ENCODE peak calls at places on chromosomes 13 and 19, in five cellular contexts. One of them, this sample, is unnamed.

GRCh38 chr19:1860133-1860775 is 3.1 kb downstream of the KLF16 start:
- DNase-seq in IMR-90: peak; percentile 81
- DNase-seq in A549: peak; percentile 79
- DNase-seq in GM12878: no peak
- DNase-seq in K562: peak; percentile 51
- DNase-seq in this sample: peak; percentile 92

GRCh38 chr19:3481241-3482090 is 1.1 kb upstream of the SMIM24 start:
- DNase-seq in IMR-90: no peak
- DNase-seq in A549: no peak
- DNase-seq in GM12878: no peak
- DNase-seq in K562: peak; percentile 43
- DNase-seq in this sample: peak; percentile 47

GRCh38 chr19:31533114-31533513 is 183.9 kb upstream of the TSHZ3 start:
- DNase-seq in IMR-90: no peak
- DNase-seq in A549: no peak
- DNase-seq in GM12878: no peak
- DNase-seq in K562: no peak
- DNase-seq in this sample: no peak

GRCh38 chr13:98839826-98840769 is 87.6 kb upstream of the SLC15A1 start:
- DNase-seq in IMR-90: peak; percentile 47
- DNase-seq in A549: peak; percentile 62
- DNase-seq in GM12878: no peak
- DNase-seq in K562: peak; percentile 41
- DNase-seq in this sample: peak; percentile 46

GRCh38 chr13:30156826-30157615 is 150.3 kb downstream of the KATNAL1 start:
- DNase-seq in IMR-90: no peak
- DNase-seq in A549: no peak
- DNase-seq in GM12878: no peak
- DNase-seq in K562: no peak
- DNase-seq in this sample: no peak

GRCh38 chr13:31998131-31998530 is 33.4 kb upstream of the FRY start:
- DNase-seq in IMR-90: no peak
- DNase-seq in A549: no peak
- DNase-seq in GM12878: no peak
- DNase-seq in K562: no peak
- DNase-seq in this sample: no peak

GRCh38 chr19:1264801-1265610 is 4.1 kb upstream of the CIRBP start:
- DNase-seq in IMR-90: peak; percentile 88
- DNase-seq in A549: peak; percentile 86
- DNase-seq in GM12878: no peak
- DNase-seq in K562: no peak
- DNase-seq in this sample: peak; percentile 84

GRCh38 chr19:10255358-10255757 is 3.3 kb downstream of the MRPL4 start:
- DNase-seq in IMR-90: no peak
- DNase-seq in A549: no peak
- DNase-seq in GM12878: no peak
- DNase-seq in K562: no peak
- DNase-seq in this sample: no peak

GRCh38 chr13:103100795-103101194 is 34.6 kb upstream of the SLC10A2 start:
- DNase-seq in IMR-90: no peak
- DNase-seq in A549: no peak
- DNase-seq in GM12878: no peak
- DNase-seq in K562: no peak
- DNase-seq in this sample: no peak

GRCh38 chr13:107185889-107186288 is 618.0 kb upstream of the ARGLU1 start:
- DNase-seq in IMR-90: peak; percentile 84
- DNase-seq in A549: no peak
- DNase-seq in GM12878: no peak
- DNase-seq in K562: no peak
- DNase-seq in this sample: no peak

GRCh38 chr13:31803327-31803726 is 64.0 kb downstream of the RXFP2 start:
- DNase-seq in IMR-90: no peak
- DNase-seq in A549: no peak
- DNase-seq in GM12878: no peak
- DNase-seq in K562: no peak
- DNase-seq in this sample: no peak

GRCh38 chr19:41264581-41265375 is 606 bp downstream of the HNRNPUL1 start:
- DNase-seq in IMR-90: peak; percentile 34
- DNase-seq in A549: peak; percentile 56
- DNase-seq in GM12878: no peak
- DNase-seq in K562: peak; percentile 74
- DNase-seq in this sample: peak; percentile 46

GRCh38 chr13:113979791-113980471 is 6.1 kb upstream of the C13orf46 start:
- DNase-seq in IMR-90: no peak
- DNase-seq in A549: no peak
- DNase-seq in GM12878: no peak
- DNase-seq in K562: no peak
- DNase-seq in this sample: no peak

GRCh38 chr13:33441015-33441414 is 155.5 kb upstream of the STARD13 start:
- DNase-seq in IMR-90: peak; percentile 47
- DNase-seq in A549: peak; percentile 37
- DNase-seq in GM12878: no peak
- DNase-seq in K562: no peak
- DNase-seq in this sample: peak; percentile 35
- TF ChIP-seq BHLHE40 in IMR-90: no peak
- TF ChIP-seq BHLHE40 in A549: no peak
- TF ChIP-seq BHLHE40 in GM12878: no peak
- TF ChIP-seq BHLHE40 in K562: no peak
- TF ChIP-seq BHLHE40 in this sample: no peak

GRCh38 chr19:40191836-40192646 is 815 bp downstream of the MAP3K10 start:
- DNase-seq in IMR-90: peak; percentile 19
- DNase-seq in A549: peak; percentile 52
- DNase-seq in GM12878: no peak
- DNase-seq in K562: peak; percentile 83
- DNase-seq in this sample: no peak
- TF ChIP-seq CEBPB in IMR-90: no peak
- TF ChIP-seq CEBPB in A549: no peak
- TF ChIP-seq CEBPB in GM12878: no peak
- TF ChIP-seq CEBPB in K562: no peak
- TF ChIP-seq CEBPB in this sample: no peak

GRCh38 chr19:13839938-13840750 is 36.8 kb upstream of the NANOS3 start:
- DNase-seq in IMR-90: peak; percentile 51
- DNase-seq in A549: peak; percentile 66
- DNase-seq in GM12878: no peak
- DNase-seq in K562: no peak
- DNase-seq in this sample: no peak

GRCh38 chr19:13839193-13839937 is 37.6 kb upstream of the NANOS3 start:
- DNase-seq in IMR-90: peak; percentile 84
- DNase-seq in A549: peak; percentile 57
- DNase-seq in GM12878: peak; percentile 69
- DNase-seq in K562: peak; percentile 71
- DNase-seq in this sample: no peak

GRCh38 chr19:13838943-13839192 is 38.1 kb upstream of the NANOS3 start:
- DNase-seq in IMR-90: no peak
- DNase-seq in A549: no peak
- DNase-seq in GM12878: no peak
- DNase-seq in K562: peak; percentile 63
- DNase-seq in this sample: no peak

GRCh38 chr19:13835791-13836723 is 40.8 kb downstream of the ZSWIM4 start:
- DNase-seq in IMR-90: no peak
- DNase-seq in A549: peak; percentile 78
- DNase-seq in GM12878: no peak
- DNase-seq in K562: no peak
- DNase-seq in this sample: no peak

GRCh38 chr19:13838071-13838942 is 38.6 kb upstream of the NANOS3 start:
- DNase-seq in IMR-90: no peak
- DNase-seq in A549: no peak
- DNase-seq in GM12878: no peak
- DNase-seq in K562: no peak
- DNase-seq in this sample: no peak
- TF ChIP-seq BHLHE40 in IMR-90: no peak
- TF ChIP-seq BHLHE40 in A549: no peak
- TF ChIP-seq BHLHE40 in GM12878: no peak
- TF ChIP-seq BHLHE40 in K562: no peak
- TF ChIP-seq BHLHE40 in this sample: no peak

DNA sequence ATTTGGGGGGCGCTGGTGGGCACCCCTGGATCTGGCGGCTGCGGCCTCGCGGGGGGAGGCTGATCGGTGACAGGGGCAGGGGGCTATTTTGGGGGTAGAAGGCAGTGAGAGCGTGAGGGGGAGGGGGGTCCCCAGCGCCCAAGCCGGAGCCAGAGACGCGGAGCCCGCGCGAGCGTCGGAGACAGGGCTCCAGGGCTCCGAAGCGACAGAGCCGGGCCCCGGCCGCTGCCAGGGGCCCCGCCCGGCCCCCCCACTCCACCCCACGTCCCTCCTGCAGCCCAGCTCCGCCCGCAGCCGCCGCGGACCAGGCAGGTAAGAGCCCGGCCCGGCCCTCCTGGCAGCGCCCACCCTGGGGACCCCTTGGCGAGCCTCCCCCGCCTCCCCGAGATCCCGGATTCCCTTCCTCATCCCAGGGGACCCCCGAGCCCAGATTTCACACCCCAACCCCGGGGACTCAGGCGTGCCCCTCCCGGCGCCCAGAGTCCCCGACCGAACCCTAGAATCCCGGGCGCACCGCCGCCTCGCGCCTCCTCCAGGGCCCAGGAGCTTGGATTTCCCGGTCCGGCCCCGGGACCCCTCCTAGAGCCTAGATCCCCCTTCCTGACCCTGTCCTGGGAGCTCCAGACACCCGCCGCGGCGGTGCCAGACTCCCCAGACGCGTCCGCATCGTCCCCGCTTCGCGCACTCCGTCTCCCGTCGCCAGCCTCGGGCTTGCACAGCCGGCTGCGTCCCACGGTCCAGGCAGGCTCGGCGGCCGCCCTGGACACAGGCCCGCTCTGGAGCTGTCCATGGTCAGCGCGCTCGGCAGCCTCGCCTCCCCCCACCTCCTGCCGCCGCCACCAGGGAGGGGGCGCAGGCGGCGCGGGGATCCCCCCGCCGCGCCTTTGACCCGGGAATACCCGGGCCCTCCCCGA is at the start of gene PPFIA3:
- DNase-seq in IMR-90: peak; percentile 54
- DNase-seq in A549: peak; percentile 62
- DNase-seq in GM12878: no peak
- DNase-seq in K562: peak; percentile 52
- DNase-seq in this sample: no peak
- TF ChIP-seq CEBPB in IMR-90: no peak
- TF ChIP-seq CEBPB in A549: no peak
- TF ChIP-seq CEBPB in GM12878: no peak
- TF ChIP-seq CEBPB in K562: no peak
- TF ChIP-seq CEBPB in this sample: no peak

GRCh38 chr13:47291116-47291656 is 394.3 kb upstream of the HTR2A start:
- DNase-seq in IMR-90: no peak
- DNase-seq in A549: no peak
- DNase-seq in GM12878: no peak
- DNase-seq in K562: no peak
- DNase-seq in this sample: no peak

GRCh38 chr13:47287291-47287751 is 390.5 kb upstream of the HTR2A start:
- DNase-seq in IMR-90: peak; percentile 73
- DNase-seq in A549: no peak
- DNase-seq in GM12878: no peak
- DNase-seq in K562: no peak
- DNase-seq in this sample: no peak

GRCh38 chr13:47289578-47289977 is 392.7 kb upstream of the HTR2A start:
- DNase-seq in IMR-90: no peak
- DNase-seq in A549: no peak
- DNase-seq in GM12878: no peak
- DNase-seq in K562: no peak
- DNase-seq in this sample: peak; percentile 4

DNA sequence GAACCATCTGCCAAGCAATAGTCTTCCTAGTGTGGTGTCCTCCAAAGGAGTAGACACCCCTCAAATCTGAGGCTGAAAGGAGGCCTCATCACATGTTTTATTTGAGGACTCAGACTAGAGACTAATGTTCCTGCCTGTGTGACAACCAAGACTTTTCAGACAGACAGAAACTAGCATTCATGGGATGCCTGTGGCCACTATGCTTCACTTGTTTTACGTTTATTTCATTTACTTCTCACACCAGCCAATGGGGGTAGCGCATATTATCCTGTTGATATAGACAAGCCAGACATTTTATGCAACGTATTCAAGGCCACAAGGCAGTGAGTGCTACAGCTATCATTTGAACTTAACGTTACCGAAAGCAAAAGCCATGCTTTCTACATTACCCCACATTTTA is 391.7 kb upstream of the HTR2A start:
- DNase-seq in IMR-90: peak; percentile 5
- DNase-seq in A549: no peak
- DNase-seq in GM12878: no peak
- DNase-seq in K562: no peak
- DNase-seq in this sample: no peak
- TF ChIP-seq BHLHE40 in IMR-90: no peak
- TF ChIP-seq BHLHE40 in A549: no peak
- TF ChIP-seq BHLHE40 in GM12878: no peak
- TF ChIP-seq BHLHE40 in K562: no peak
- TF ChIP-seq BHLHE40 in this sample: no peak

DNA sequence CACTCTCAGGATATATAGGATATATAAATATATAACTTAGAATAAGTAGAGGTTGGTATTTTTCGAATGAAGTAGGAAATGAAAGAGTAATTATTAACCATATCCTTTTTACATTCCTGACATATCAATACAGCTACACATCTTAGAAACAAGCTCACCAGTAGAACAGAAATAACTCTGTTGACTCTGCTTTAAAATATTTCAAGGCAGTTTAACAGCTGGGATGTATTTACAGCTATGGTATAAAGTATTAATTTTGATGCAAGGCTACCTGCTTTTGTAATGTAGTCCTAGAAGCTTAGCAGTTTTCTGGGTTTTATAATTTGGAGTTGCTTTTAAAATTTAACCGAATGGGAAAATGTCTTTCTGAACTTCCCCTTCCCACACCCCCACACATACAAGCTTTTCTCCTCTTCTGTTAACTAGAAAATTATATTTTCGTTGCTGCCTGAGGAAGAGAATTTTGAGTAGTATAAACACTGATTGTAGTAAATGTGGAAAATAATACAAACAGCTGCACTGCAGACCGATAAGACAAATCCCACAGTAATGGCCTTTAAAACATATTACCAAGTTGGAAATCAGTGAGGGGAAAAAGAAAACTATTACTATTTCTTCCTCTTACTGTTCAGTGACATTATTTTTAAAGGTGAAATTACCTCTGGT is 147.7 kb downstream of the GGACT start:
- DNase-seq in IMR-90: peak; percentile 75
- DNase-seq in A549: no peak
- DNase-seq in GM12878: no peak
- DNase-seq in K562: no peak
- DNase-seq in this sample: peak; percentile 41
- TF ChIP-seq CEBPB in IMR-90: no peak
- TF ChIP-seq CEBPB in A549: no peak
- TF ChIP-seq CEBPB in GM12878: no peak
- TF ChIP-seq CEBPB in K562: no peak
- TF ChIP-seq CEBPB in this sample: no peak

This sample was measured in HepG2.